ENCODE peak calls at places on chromosome 18, in nine cellular contexts. O is tibial nerve; F is CD4-positive, CD25-positive, alpha-beta regulatory T cell; X is WERI-Rb-1; S is cardiac muscle cell; Q is IMR-90; U is CD8-positive, alpha-beta memory T cell; B is fibroblast of lung; T is MM.1S. L is an unnamed sample.
A peak's percentile ranks its signal among the peaks of the same experiment; 100 is the strongest.

GRCh38 chr18:45821021-45821420 is 4.5 kb upstream of the SIGLEC15 start:
- DNase-seq in O (no peak), F (no peak), X (no peak), S (no peak), Q (no peak), U (no peak), B (no peak), T (no peak), L (no peak)

GRCh38 chr18:9915291-9916066 is 1.7 kb downstream of the VAPA start:
- DNase-seq in O (no peak), F (no peak), X (no peak), S (no peak), Q (peak; percentile 7), U (no peak), B (no peak), T (no peak), L (no peak)

GRCh38 chr18:23453657-23454011 is 547 bp downstream of the RIOK3 start:
- DNase-seq in O (no peak), F (no peak), X (no peak), S (no peak), Q (peak; percentile 69), U (no peak), B (peak; percentile 74), T (no peak), L (no peak)

GRCh38 chr18:13300029-13300428 is 81.5 kb downstream of the LDLRAD4 start:
- DNase-seq in O (no peak), F (no peak), X (no peak), S (no peak), Q (no peak), U (no peak), B (no peak), T (no peak), L (no peak)

GRCh38 chr18:6810191-6810590 is 80.7 kb downstream of the ARHGAP28 start:
- DNase-seq in O (no peak), F (no peak), X (no peak), S (no peak), Q (no peak), U (no peak), B (no peak), T (no peak), L (no peak)

GRCh38 chr18:80159713-80160636 is 50.9 kb downstream of the ADNP2 start:
- DNase-seq in O (no peak), F (no peak), X (no peak), S (no peak), Q (no peak), U (no peak), B (no peak), T (no peak), L (no peak)

GRCh38 chr18:59899298-59900221 is at the start of gene PMAIP1:
- DNase-seq in O (peak; percentile 69), F (peak; percentile 83), X (peak; percentile 94), S (peak; percentile 93), Q (peak; percentile 94), U (peak; percentile 84), B (peak; percentile 92), T (peak; percentile 79), L (peak; percentile 44)

GRCh38 chr18:79585395-79586370 is 93.9 kb upstream of the CTDP1 start:
- DNase-seq in O (no peak), F (no peak), X (peak; percentile 9), S (no peak), Q (no peak), U (no peak), B (no peak), T (no peak), L (no peak)

GRCh38 chr18:61785588-61785987 is 107.2 kb downstream of the RNF152 start:
- DNase-seq in O (no peak), F (no peak), X (no peak), S (no peak), Q (no peak), U (no peak), B (peak; percentile 56), T (no peak), L (no peak)

GRCh38 chr18:63137999-63138448 is 181.5 kb downstream of the BCL2 start:
- DNase-seq in O (no peak), F (peak; percentile 35), X (no peak), S (no peak), Q (no peak), U (peak; percentile 36), B (no peak), T (peak; percentile 43), L (no peak)

GRCh38 chr18:31487251-31488015 is 10.5 kb upstream of the DSG2 start:
- DNase-seq in O (no peak), F (no peak), X (no peak), S (no peak), Q (peak; percentile 88), U (no peak), B (peak; percentile 97), T (no peak), L (no peak)

GRCh38 chr18:79763407-79763806 is 34.3 kb upstream of the KCNG2 start:
- DNase-seq in O (no peak), F (no peak), X (no peak), S (no peak), Q (no peak), U (no peak), B (no peak), T (no peak), L (no peak)

GRCh38 chr18:34592961-34593382 is 117.1 kb upstream of the DTNA start:
- DNase-seq in O (peak; percentile 7), F (no peak), X (no peak), S (peak; percentile 88), Q (peak; percentile 59), U (no peak), B (peak; percentile 86), T (no peak), L (peak; percentile 48)

GRCh38 chr18:59814872-59815271 is 84.9 kb upstream of the PMAIP1 start:
- DNase-seq in O (no peak), F (no peak), X (no peak), S (no peak), Q (peak; percentile 96), U (no peak), B (peak; percentile 90), T (no peak), L (no peak)

GRCh38 chr18:35776481-35776880 is 194.9 kb downstream of the GALNT1 start:
- DNase-seq in O (no peak), F (no peak), X (no peak), S (no peak), Q (no peak), U (no peak), B (no peak), T (no peak), L (no peak)

GRCh38 chr18:47893939-47894699 is 36.3 kb downstream of the SMAD2 start:
- DNase-seq in O (no peak), F (no peak), X (no peak), S (peak; percentile 92), Q (peak; percentile 10), U (no peak), B (peak; percentile 60), T (no peak), L (no peak)

DNA sequence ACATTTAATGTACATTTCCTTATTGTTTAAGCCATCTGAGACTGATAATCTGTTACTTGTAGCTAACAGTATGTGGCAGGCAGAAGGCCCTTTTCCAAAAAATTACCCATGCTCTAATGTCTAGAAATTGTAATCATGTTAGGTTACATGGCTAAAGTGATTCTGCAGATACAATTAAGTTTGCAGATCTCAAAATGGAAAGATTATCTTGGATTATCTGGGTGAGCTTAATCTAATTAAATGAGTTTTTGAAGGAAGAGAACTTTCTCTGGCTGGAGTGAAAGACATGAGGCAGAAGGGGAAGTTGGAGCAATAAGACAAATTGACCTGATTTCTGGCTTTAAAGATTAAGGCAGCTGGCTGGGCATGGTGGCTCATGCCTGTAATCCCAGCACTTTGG is 76.3 kb downstream of the MBD2 start:
- DNase-seq in O (no peak), F (no peak), X (peak; percentile 81), S (no peak), Q (no peak), U (no peak), B (no peak), T (no peak), L (no peak)
- H3K27ac ChIP-seq in O (no peak overlapping the region), F (no peak overlapping the region), X (no peak overlapping the region), S (no peak overlapping the region), Q (no peak overlapping the region), U (no peak overlapping the region), B (no peak overlapping the region), T (no peak overlapping the region), L (no peak overlapping the region)

DNA sequence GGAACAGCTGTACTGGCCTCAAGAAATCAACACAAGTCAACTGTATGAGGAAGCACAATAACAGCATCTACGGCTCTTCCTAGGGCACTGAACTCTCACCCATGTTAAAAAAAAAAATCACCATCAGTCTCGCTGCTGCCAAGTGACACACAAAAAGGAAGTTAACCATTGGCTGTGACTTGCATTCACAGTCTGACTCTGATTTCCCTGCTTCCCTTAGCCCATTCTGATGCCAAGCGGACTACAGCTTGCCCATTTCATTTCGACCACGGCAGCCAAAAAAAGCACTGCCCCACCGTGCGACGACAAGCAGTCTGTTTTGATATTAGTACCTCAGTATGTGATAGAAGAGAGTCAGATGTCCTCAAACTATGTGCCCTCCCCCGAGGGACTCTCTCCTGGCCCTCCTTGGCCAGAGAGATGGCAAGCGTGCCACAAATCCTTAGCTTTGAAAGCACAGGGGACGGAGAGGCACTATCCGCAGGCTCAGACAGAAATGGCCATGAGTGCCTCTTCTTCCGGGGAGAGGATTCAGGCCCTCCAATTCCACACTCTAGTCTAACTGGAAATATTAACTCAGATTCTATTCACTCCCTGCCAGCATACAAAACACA is 250.0 kb downstream of the TCF4 start:
- DNase-seq in O (no peak), F (no peak), X (no peak), S (no peak), Q (no peak), U (no peak), B (peak; percentile 47), T (no peak), L (peak; percentile 72)
- H3K27ac ChIP-seq in O (no peak overlapping the region), F (no peak overlapping the region), X (no peak overlapping the region), S (no peak overlapping the region), Q (no peak overlapping the region), U (no peak overlapping the region), B (no peak overlapping the region), T (no peak overlapping the region), L (peak overlapping the region; percentile 88)

DNA sequence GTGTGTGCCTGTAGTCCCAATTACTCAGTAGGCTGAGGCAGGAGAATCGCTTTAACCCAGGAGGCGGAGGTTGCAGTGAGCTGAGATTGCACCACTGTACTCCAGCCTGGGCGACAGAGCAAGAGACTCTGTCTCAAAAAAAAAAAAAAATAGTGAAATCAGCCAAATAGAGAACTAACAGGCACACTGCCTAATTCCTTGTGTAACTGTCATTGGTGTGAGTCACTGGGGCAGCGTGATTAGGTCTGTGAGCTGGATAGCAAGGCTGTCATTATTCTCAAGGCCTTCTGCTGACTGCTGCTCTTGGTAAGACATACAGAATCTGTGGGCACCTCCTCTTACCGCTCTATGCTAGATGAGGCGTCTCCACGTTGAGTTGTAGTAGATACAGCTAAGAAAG is 270.3 kb downstream of the NEDD4L start:
- DNase-seq in O (peak; percentile 68), F (no peak), X (no peak), S (no peak), Q (peak; percentile 95), U (no peak), B (peak; percentile 96), T (no peak), L (no peak)
- H3K27ac ChIP-seq in O (no peak overlapping the region), F (no peak overlapping the region), X (no peak overlapping the region), S (no peak overlapping the region), Q (peak overlapping the region; percentile 18), U (no peak overlapping the region), B (no peak overlapping the region), T (no peak overlapping the region), L (no peak overlapping the region)

DNA sequence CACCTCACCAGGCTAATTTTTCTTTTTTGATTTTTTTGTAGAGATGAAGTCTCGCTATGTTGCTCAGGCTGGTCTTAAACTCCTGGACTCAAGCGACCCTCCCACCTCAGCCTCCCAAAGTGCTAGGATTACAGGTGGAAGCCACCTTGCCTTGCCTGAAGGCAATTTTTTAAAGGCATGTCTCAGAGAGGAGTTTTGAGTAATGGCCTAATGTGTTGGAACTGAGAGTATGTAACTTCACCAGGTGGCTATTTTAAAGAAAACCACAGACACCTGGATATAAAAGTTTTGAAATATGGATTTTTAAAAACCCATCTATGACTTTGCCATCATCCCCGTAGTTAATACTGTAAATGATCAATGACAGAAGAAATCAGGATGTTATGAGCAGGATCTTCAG is 119.8 kb upstream of the ATP8B1 start:
- DNase-seq in O (no peak), F (no peak), X (no peak), S (no peak), Q (no peak), U (no peak), B (no peak), T (no peak), L (no peak)
- H3K27ac ChIP-seq in O (no peak overlapping the region), F (no peak overlapping the region), X (no peak overlapping the region), S (no peak overlapping the region), Q (no peak overlapping the region), U (no peak overlapping the region), B (no peak overlapping the region), T (no peak overlapping the region), L (no peak overlapping the region)

L was measured in substantia nigra.